ENCODE peak calls at places on chromosomes 12 and 14, in five cellular contexts. O is NCI-H1930; Q is uterus; A is stimulated activated CD8-positive, alpha-beta memory T cell treated with anti-CD3 and anti-CD28 coated beads, Interleukin-15, amount 100 ng/mL, for 1 hour; D is SW480. E is an unnamed sample.

GRCh38 chr12:108214486-108214885 is 85.4 kb downstream of the WSCD2 start:
- DNase-seq in O (no peak), Q (no peak), A (no peak), D (peak), E (no peak)

GRCh38 chr14:20714593-20715250 is 26.2 kb downstream of the ANG start:
- DNase-seq in O (no peak), Q (peak), A (no peak), D (no peak), E (no peak)

GRCh38 chr12:92208613-92209121 is 63.0 kb upstream of the BTG1 start:
- DNase-seq in O (no peak), Q (no peak), A (no peak), D (no peak), E (no peak)

GRCh38 chr12:46549527-46550265 is 177.1 kb upstream of the SLC38A2 start:
- DNase-seq in O (no peak), Q (no peak), A (no peak), D (peak), E (no peak)

GRCh38 chr12:75859868-75860267 is 171.7 kb downstream of the PHLDA1 start:
- DNase-seq in O (no peak), Q (no peak), A (no peak), D (no peak), E (no peak)

GRCh38 chr14:36901846-36902245 is 240.2 kb downstream of the PAX9 start:
- DNase-seq in O (no peak), Q (no peak), A (no peak), D (no peak), E (no peak)

GRCh38 chr14:22463763-22464173 is 125.3 kb downstream of the DAD1 start:
- DNase-seq in O (no peak), Q (no peak), A (no peak), D (peak), E (no peak)

GRCh38 chr12:64054156-64054555 is 167.9 kb downstream of the KICS2 start:
- DNase-seq in O (no peak), Q (no peak), A (no peak), D (no peak), E (no peak)

GRCh38 chr12:19542606-19543005 is 103.3 kb downstream of the AEBP2 start:
- DNase-seq in O (no peak), Q (no peak), A (no peak), D (no peak), E (no peak)

GRCh38 chr12:62730649-62731377 is 204.1 kb downstream of the PPM1H start:
- DNase-seq in O (no peak), Q (no peak), A (no peak), D (no peak), E (no peak)

GRCh38 chr12:75738486-75738885 is 227.1 kb upstream of the KRR1 start:
- DNase-seq in O (no peak), Q (no peak), A (no peak), D (no peak), E (no peak)

GRCh38 chr12:18753481-18754117 is 15.7 kb downstream of the CAPZA3 start:
- DNase-seq in O (no peak), Q (no peak), A (no peak), D (no peak), E (no peak)

GRCh38 chr14:92527724-92528123 is 14.1 kb downstream of the RIN3 start:
- DNase-seq in O (no peak), Q (no peak), A (no peak), D (no peak), E (no peak)

GRCh38 chr12:91256471-91256870 is 73.9 kb upstream of the DCN start:
- DNase-seq in O (no peak), Q (no peak), A (no peak), D (no peak), E (no peak)

GRCh38 chr14:91173221-91173670 is 59.4 kb downstream of the DGLUCY start:
- DNase-seq in O (peak), Q (peak), A (peak), D (peak), E (peak)

GRCh38 chr12:25997401-25997973 is 39.0 kb downstream of the RASSF8 start:
- DNase-seq in O (no peak), Q (no peak), A (no peak), D (peak), E (no peak)

GRCh38 chr14:78788467-78789360 is 618.5 kb downstream of the NRXN3 start:
- DNase-seq in O (no peak), Q (no peak), A (no peak), D (no peak), E (no peak)

GRCh38 chr14:51239813-51240803 is at the start of gene TMX1:
- DNase-seq in O (peak), Q (peak), A (peak), D (peak), E (peak)

GRCh38 chr14:24051789-24052655 is at the start of gene CARMIL3:
- DNase-seq in O (peak), Q (peak), A (no peak), D (peak), E (peak)

GRCh38 chr14:104393898-104394605 is 185.5 kb upstream of the C14orf180 start:
- DNase-seq in O (no peak), Q (no peak), A (peak), D (no peak), E (no peak)

GRCh38 chr14:37081220-37081619 is 91.2 kb downstream of the SLC25A21 start:
- DNase-seq in O (no peak), Q (no peak), A (no peak), D (no peak), E (no peak)

GRCh38 chr12:131907379-131908081 is 13.1 kb downstream of the ULK1 start:
- DNase-seq in O (no peak), Q (no peak), A (no peak), D (no peak), E (no peak)

GRCh38 chr14:34368971-34369665 is 92.9 kb downstream of the SPTSSA start:
- DNase-seq in O (no peak), Q (no peak), A (no peak), D (no peak), E (no peak)

E was measured in NCI-H526.